ENCODE peak calls at places on chromosomes 7 and 10, in four cellular contexts. One of them, this sample, is unnamed.

GRCh38 chr10:124152139-124152780 is 58.9 kb upstream of the CHST15 start:
- DNase-seq in endothelial cell of umbilical vein: no peak
- DNase-seq in mesendoderm: peak
- DNase-seq in neuronal stem cell: no peak
- DNase-seq in this sample: peak

GRCh38 chr7:154842608-154843007 is 160.3 kb downstream of the PAXIP1 start:
- DNase-seq in endothelial cell of umbilical vein: no peak
- DNase-seq in neuronal stem cell: no peak
- DNase-seq in mesendoderm: peak
- DNase-seq in this sample: no peak

GRCh38 chr10:6035926-6036575 is 26.1 kb downstream of the IL2RA start:
- DNase-seq in neuronal stem cell: no peak
- DNase-seq in endothelial cell of umbilical vein: no peak
- DNase-seq in mesendoderm: no peak
- DNase-seq in this sample: peak

GRCh38 chr10:80156216-80156615 is 23.7 kb downstream of the PLAC9 start:
- DNase-seq in neuronal stem cell: no peak
- DNase-seq in mesendoderm: no peak
- DNase-seq in endothelial cell of umbilical vein: no peak
- DNase-seq in this sample: no peak

GRCh38 chr7:18119985-18120384 is 92.3 kb upstream of the PRPS1L1 start:
- DNase-seq in mesendoderm: peak
- DNase-seq in endothelial cell of umbilical vein: peak
- DNase-seq in neuronal stem cell: no peak
- DNase-seq in this sample: no peak

GRCh38 chr7:111516612-111517011 is 45.7 kb downstream of the IMMP2L start:
- DNase-seq in mesendoderm: no peak
- DNase-seq in endothelial cell of umbilical vein: no peak
- DNase-seq in neuronal stem cell: no peak
- DNase-seq in this sample: no peak

GRCh38 chr10:13942030-13942429 is 355.3 kb downstream of the PRPF18 start:
- DNase-seq in mesendoderm: no peak
- DNase-seq in neuronal stem cell: no peak
- DNase-seq in endothelial cell of umbilical vein: no peak
- DNase-seq in this sample: no peak

GRCh38 chr10:106167946-106168345 is 996.6 kb downstream of the SORCS1 start:
- DNase-seq in mesendoderm: no peak
- DNase-seq in neuronal stem cell: no peak
- DNase-seq in endothelial cell of umbilical vein: no peak
- DNase-seq in this sample: no peak

GRCh38 chr10:21523007-21523406 is 2.5 kb downstream of the SKIDA1 start:
- DNase-seq in neuronal stem cell: no peak
- DNase-seq in mesendoderm: peak
- DNase-seq in endothelial cell of umbilical vein: no peak
- DNase-seq in this sample: no peak

GRCh38 chr7:153044981-153045380 is 285.4 kb downstream of the ACTR3B start:
- DNase-seq in mesendoderm: no peak
- DNase-seq in endothelial cell of umbilical vein: no peak
- DNase-seq in neuronal stem cell: no peak
- DNase-seq in this sample: no peak

GRCh38 chr10:21069929-21070363 is 172.8 kb upstream of the NEBL start:
- DNase-seq in neuronal stem cell: no peak
- DNase-seq in mesendoderm: peak
- DNase-seq in endothelial cell of umbilical vein: no peak
- DNase-seq in this sample: no peak

GRCh38 chr10:47082055-47082784 is 171.0 kb downstream of the PTPN20 start:
- DNase-seq in endothelial cell of umbilical vein: no peak
- DNase-seq in neuronal stem cell: no peak
- DNase-seq in mesendoderm: no peak
- DNase-seq in this sample: no peak

GRCh38 chr7:128405345-128406146 is 4.2 kb downstream of the IMPDH1 start:
- DNase-seq in endothelial cell of umbilical vein: peak
- DNase-seq in neuronal stem cell: peak
- DNase-seq in mesendoderm: peak
- DNase-seq in this sample: no peak

GRCh38 chr10:123166618-123167017 is 12.4 kb downstream of the BUB3 start:
- DNase-seq in endothelial cell of umbilical vein: no peak
- DNase-seq in neuronal stem cell: no peak
- DNase-seq in mesendoderm: no peak
- DNase-seq in this sample: no peak

GRCh38 chr7:173120-173918 is 19.1 kb upstream of the FAM20C start:
- DNase-seq in neuronal stem cell: no peak
- DNase-seq in endothelial cell of umbilical vein: no peak
- DNase-seq in mesendoderm: no peak
- DNase-seq in this sample: no peak

GRCh38 chr10:97601268-97602215 is 12.0 kb downstream of the C10orf62 start:
- DNase-seq in endothelial cell of umbilical vein: no peak
- DNase-seq in neuronal stem cell: no peak
- DNase-seq in mesendoderm: no peak
- DNase-seq in this sample: no peak

GRCh38 chr10:128069351-128070051 is 56.7 kb downstream of the MKI67 start:
- DNase-seq in mesendoderm: peak
- DNase-seq in endothelial cell of umbilical vein: peak
- DNase-seq in neuronal stem cell: peak
- DNase-seq in this sample: peak

GRCh38 chr7:46525876-46526275 is 604.8 kb upstream of the IGFBP3 start:
- DNase-seq in neuronal stem cell: no peak
- DNase-seq in endothelial cell of umbilical vein: no peak
- DNase-seq in mesendoderm: no peak
- DNase-seq in this sample: no peak

GRCh38 chr7:100435401-100436304 is 644 bp downstream of the PPP1R35 start:
- DNase-seq in neuronal stem cell: no peak
- DNase-seq in mesendoderm: peak
- DNase-seq in endothelial cell of umbilical vein: peak
- DNase-seq in this sample: peak

GRCh38 chr10:15238553-15239335 is 70.3 kb upstream of the NMT2 start:
- DNase-seq in mesendoderm: no peak
- DNase-seq in neuronal stem cell: no peak
- DNase-seq in endothelial cell of umbilical vein: peak
- DNase-seq in this sample: no peak

GRCh38 chr10:61688551-61689308 is 26.0 kb downstream of the CABCOCO1 start:
- DNase-seq in mesendoderm: no peak
- DNase-seq in endothelial cell of umbilical vein: no peak
- DNase-seq in neuronal stem cell: no peak
- DNase-seq in this sample: no peak

GRCh38 chr10:29862926-29863614 is 196.3 kb downstream of the JCAD start:
- DNase-seq in endothelial cell of umbilical vein: peak
- DNase-seq in neuronal stem cell: no peak
- DNase-seq in mesendoderm: no peak
- DNase-seq in this sample: no peak

GRCh38 chr10:133454204-133454893 is 604 bp downstream of the SCART1 start:
- DNase-seq in neuronal stem cell: no peak
- DNase-seq in endothelial cell of umbilical vein: no peak
- DNase-seq in mesendoderm: no peak
- DNase-seq in this sample: no peak
- H3K4me3 ChIP-seq in neuronal stem cell: no peak
- H3K4me3 ChIP-seq in endothelial cell of umbilical vein: no peak
- H3K4me3 ChIP-seq in mesendoderm: no peak
- H3K4me3 ChIP-seq in this sample: no peak

GRCh38 chr7:98285132-98286092 is 3.9 kb downstream of the BRI3 start:
- DNase-seq in mesendoderm: no peak
- DNase-seq in neuronal stem cell: no peak
- DNase-seq in endothelial cell of umbilical vein: no peak
- DNase-seq in this sample: no peak
- H3K4me3 ChIP-seq in mesendoderm: no peak
- H3K4me3 ChIP-seq in neuronal stem cell: no peak
- H3K4me3 ChIP-seq in endothelial cell of umbilical vein: peak
- H3K4me3 ChIP-seq in this sample: peak

DNA sequence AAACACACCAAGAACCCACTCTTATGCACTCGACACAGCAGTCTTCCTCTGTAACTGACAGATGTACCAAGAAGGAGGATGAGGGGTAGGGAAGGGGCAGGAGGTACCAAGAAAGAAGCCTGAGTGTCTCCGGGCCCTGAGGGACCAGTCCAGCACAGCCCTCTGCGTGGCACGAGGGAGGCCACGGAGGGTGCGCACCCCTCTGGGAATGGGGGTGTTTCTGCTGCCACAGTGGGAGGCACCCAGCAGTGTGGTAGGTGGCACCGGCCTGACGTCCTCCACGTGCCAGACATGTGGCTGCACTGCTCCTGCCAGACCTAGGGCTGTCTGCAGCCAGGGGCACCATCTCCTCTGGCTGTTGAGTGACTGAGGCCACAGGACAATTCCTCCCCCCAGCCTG is 154.3 kb downstream of the ZMYND11 start:
- DNase-seq in endothelial cell of umbilical vein: no peak
- DNase-seq in neuronal stem cell: no peak
- DNase-seq in mesendoderm: no peak
- DNase-seq in this sample: no peak
- H3K4me3 ChIP-seq in endothelial cell of umbilical vein: no peak
- H3K4me3 ChIP-seq in neuronal stem cell: no peak
- H3K4me3 ChIP-seq in mesendoderm: no peak
- H3K4me3 ChIP-seq in this sample: no peak

GRCh38 chr10:17196573-17196972 is 4.9 kb downstream of the TRDMT1 start:
- DNase-seq in mesendoderm: no peak
- DNase-seq in neuronal stem cell: no peak
- DNase-seq in endothelial cell of umbilical vein: no peak
- DNase-seq in this sample: no peak

GRCh38 chr10:17200885-17201164 is 647 bp downstream of the TRDMT1 start:
- DNase-seq in endothelial cell of umbilical vein: peak
- DNase-seq in mesendoderm: no peak
- DNase-seq in neuronal stem cell: no peak
- DNase-seq in this sample: peak

GRCh38 chr10:17201165-17202013 is at the start of gene TRDMT1:
- DNase-seq in mesendoderm: peak
- DNase-seq in endothelial cell of umbilical vein: peak
- DNase-seq in neuronal stem cell: peak
- DNase-seq in this sample: peak

GRCh38 chr10:17200035-17200884 is 1.2 kb downstream of the TRDMT1 start:
- DNase-seq in mesendoderm: no peak
- DNase-seq in neuronal stem cell: no peak
- DNase-seq in endothelial cell of umbilical vein: peak
- DNase-seq in this sample: no peak

DNA sequence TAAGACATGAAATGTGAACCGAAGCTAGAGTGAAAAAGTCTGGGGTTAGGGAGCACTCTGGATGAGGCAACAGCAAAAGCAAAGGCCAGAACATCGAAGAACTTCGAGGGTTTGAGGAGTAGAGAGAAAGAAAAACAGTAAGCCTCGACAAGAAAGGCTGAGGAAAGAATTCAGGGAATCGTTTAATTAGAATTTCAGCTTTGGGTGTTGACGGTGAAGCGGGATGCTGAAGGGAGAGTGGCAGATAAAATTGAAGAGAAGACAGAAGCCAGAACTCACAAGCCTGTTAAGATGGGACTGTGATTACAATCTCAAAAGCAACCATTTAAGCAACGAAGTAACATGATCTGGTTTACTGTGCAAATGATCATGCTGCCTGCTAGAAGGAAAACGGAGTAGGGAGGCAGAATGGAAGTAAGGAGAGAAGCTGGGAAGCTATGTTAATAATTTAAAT is 2.1 kb downstream of the TRDMT1 start:
- DNase-seq in neuronal stem cell: no peak
- DNase-seq in mesendoderm: peak
- DNase-seq in endothelial cell of umbilical vein: peak
- DNase-seq in this sample: no peak
- H3K4me3 ChIP-seq in neuronal stem cell: no peak
- H3K4me3 ChIP-seq in mesendoderm: no peak
- H3K4me3 ChIP-seq in endothelial cell of umbilical vein: no peak
- H3K4me3 ChIP-seq in this sample: peak

DNA sequence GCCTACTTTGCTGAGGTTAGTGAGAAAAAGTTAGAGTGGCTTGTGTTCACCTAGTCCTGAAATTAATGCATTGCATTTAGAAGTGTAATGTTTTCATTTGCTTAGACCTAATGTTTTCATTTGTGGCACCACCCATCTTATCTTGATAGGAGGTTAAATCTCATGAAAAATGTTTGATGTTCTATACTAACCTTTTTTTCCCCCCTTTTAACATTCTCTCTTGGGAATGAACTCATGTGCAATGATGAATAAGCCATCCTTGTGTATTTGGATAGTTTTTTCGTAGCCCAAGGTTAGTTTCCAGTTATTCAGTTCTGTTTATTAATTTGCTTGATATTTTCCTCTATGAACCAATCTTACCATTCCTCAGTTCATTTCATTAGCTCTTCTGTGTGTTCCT is 2.8 kb downstream of the FHIP2A start:
- DNase-seq in mesendoderm: no peak
- DNase-seq in endothelial cell of umbilical vein: peak
- DNase-seq in neuronal stem cell: no peak
- DNase-seq in this sample: no peak
- H3K4me3 ChIP-seq in mesendoderm: no peak
- H3K4me3 ChIP-seq in endothelial cell of umbilical vein: peak
- H3K4me3 ChIP-seq in neuronal stem cell: no peak
- H3K4me3 ChIP-seq in this sample: peak

DNA sequence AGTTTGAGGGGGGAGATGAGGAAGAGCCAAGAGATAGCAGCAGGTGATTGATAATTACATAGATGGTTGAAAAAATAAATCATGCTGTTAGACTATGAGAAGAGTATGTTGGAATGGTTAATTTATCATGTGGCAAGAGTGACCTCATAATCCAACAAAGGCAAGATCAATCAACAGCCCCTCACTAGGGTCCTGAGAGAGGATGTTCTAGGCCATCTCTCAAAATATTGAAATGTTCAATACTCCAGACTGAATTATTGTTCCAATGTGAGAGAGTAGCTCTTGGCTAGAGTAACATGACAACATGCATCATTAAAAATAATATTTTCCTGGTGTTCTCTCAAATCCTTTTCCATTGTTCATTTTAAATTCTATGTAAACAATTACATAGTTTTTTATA is 67.9 kb downstream of the ADD3 start:
- DNase-seq in endothelial cell of umbilical vein: no peak
- DNase-seq in neuronal stem cell: no peak
- DNase-seq in mesendoderm: no peak
- DNase-seq in this sample: no peak
- H3K4me3 ChIP-seq in endothelial cell of umbilical vein: no peak
- H3K4me3 ChIP-seq in neuronal stem cell: no peak
- H3K4me3 ChIP-seq in mesendoderm: no peak
- H3K4me3 ChIP-seq in this sample: no peak

GRCh38 chr7:23020742-23021401 is 6.9 kb upstream of the HYCC1 start:
- DNase-seq in endothelial cell of umbilical vein: peak
- DNase-seq in neuronal stem cell: no peak
- DNase-seq in mesendoderm: no peak
- DNase-seq in this sample: peak
- H3K4me3 ChIP-seq in endothelial cell of umbilical vein: no peak
- H3K4me3 ChIP-seq in neuronal stem cell: no peak
- H3K4me3 ChIP-seq in mesendoderm: no peak
- H3K4me3 ChIP-seq in this sample: no peak

This sample was measured in sigmoid colon.